ENCODE peak calls at places on chromosomes 11 and 22, in six cellular contexts. One of them, this sample, is unnamed.

GRCh38 chr11:112248216-112248615 is 12.4 kb downstream of the PLET1 start:
- DNase-seq in tibial nerve: no peak
- DNase-seq in colonic mucosa: no peak
- DNase-seq in DND-41: no peak
- DNase-seq in neural progenitor cell: no peak
- DNase-seq in dorsolateral prefrontal cortex: no peak
- DNase-seq in this sample: no peak

GRCh38 chr22:29882716-29883044 is 294 bp upstream of the MTMR3 start:
- DNase-seq in tibial nerve: no peak
- DNase-seq in neural progenitor cell: no peak
- DNase-seq in dorsolateral prefrontal cortex: no peak
- DNase-seq in colonic mucosa: no peak
- DNase-seq in DND-41: no peak
- DNase-seq in this sample: no peak

GRCh38 chr11:33773399-33774355 is 643 bp downstream of the FBXO3 start:
- DNase-seq in DND-41: peak
- DNase-seq in neural progenitor cell: peak
- DNase-seq in colonic mucosa: peak
- DNase-seq in tibial nerve: no peak
- DNase-seq in dorsolateral prefrontal cortex: peak
- DNase-seq in this sample: peak

GRCh38 chr11:118872403-118872821 is 11.3 kb upstream of the CXCR5 start:
- DNase-seq in DND-41: no peak
- DNase-seq in neural progenitor cell: no peak
- DNase-seq in colonic mucosa: no peak
- DNase-seq in dorsolateral prefrontal cortex: no peak
- DNase-seq in tibial nerve: no peak
- DNase-seq in this sample: no peak

GRCh38 chr11:133302056-133302455 is 230.2 kb downstream of the OPCML start:
- DNase-seq in tibial nerve: no peak
- DNase-seq in colonic mucosa: no peak
- DNase-seq in neural progenitor cell: no peak
- DNase-seq in DND-41: no peak
- DNase-seq in dorsolateral prefrontal cortex: no peak
- DNase-seq in this sample: peak

GRCh38 chr22:46090051-46090591 is 60.2 kb upstream of the PPARA start:
- DNase-seq in neural progenitor cell: no peak
- DNase-seq in dorsolateral prefrontal cortex: peak
- DNase-seq in colonic mucosa: no peak
- DNase-seq in tibial nerve: no peak
- DNase-seq in DND-41: no peak
- DNase-seq in this sample: no peak

GRCh38 chr11:11895672-11896071 is 53.9 kb downstream of the USP47 start:
- DNase-seq in DND-41: no peak
- DNase-seq in tibial nerve: no peak
- DNase-seq in dorsolateral prefrontal cortex: no peak
- DNase-seq in colonic mucosa: no peak
- DNase-seq in neural progenitor cell: no peak
- DNase-seq in this sample: no peak

GRCh38 chr22:29121124-29121523 is 48.3 kb downstream of the KREMEN1 start:
- DNase-seq in tibial nerve: no peak
- DNase-seq in dorsolateral prefrontal cortex: no peak
- DNase-seq in colonic mucosa: no peak
- DNase-seq in DND-41: no peak
- DNase-seq in neural progenitor cell: no peak
- DNase-seq in this sample: no peak

GRCh38 chr11:28169816-28170215 is 61.6 kb downstream of the METTL15 start:
- DNase-seq in colonic mucosa: no peak
- DNase-seq in dorsolateral prefrontal cortex: no peak
- DNase-seq in tibial nerve: no peak
- DNase-seq in DND-41: peak
- DNase-seq in neural progenitor cell: no peak
- DNase-seq in this sample: no peak

GRCh38 chr11:115119136-115119535 is 385.1 kb downstream of the CADM1 start:
- DNase-seq in colonic mucosa: no peak
- DNase-seq in tibial nerve: no peak
- DNase-seq in DND-41: no peak
- DNase-seq in neural progenitor cell: no peak
- DNase-seq in dorsolateral prefrontal cortex: no peak
- DNase-seq in this sample: no peak

GRCh38 chr11:130858215-130858614 is 58.1 kb downstream of the SNX19 start:
- DNase-seq in tibial nerve: no peak
- DNase-seq in neural progenitor cell: no peak
- DNase-seq in colonic mucosa: no peak
- DNase-seq in dorsolateral prefrontal cortex: no peak
- DNase-seq in DND-41: peak
- DNase-seq in this sample: no peak

GRCh38 chr11:80204021-80204420 is 763.2 kb upstream of the TENM4 start:
- DNase-seq in dorsolateral prefrontal cortex: no peak
- DNase-seq in DND-41: no peak
- DNase-seq in tibial nerve: no peak
- DNase-seq in colonic mucosa: no peak
- DNase-seq in neural progenitor cell: no peak
- DNase-seq in this sample: no peak
- H3K4me3 ChIP-seq in dorsolateral prefrontal cortex: no peak
- H3K4me3 ChIP-seq in DND-41: no peak
- H3K4me3 ChIP-seq in tibial nerve: no peak
- H3K4me3 ChIP-seq in colonic mucosa: no peak
- H3K4me3 ChIP-seq in neural progenitor cell: no peak
- H3K4me3 ChIP-seq in this sample: no peak

DNA sequence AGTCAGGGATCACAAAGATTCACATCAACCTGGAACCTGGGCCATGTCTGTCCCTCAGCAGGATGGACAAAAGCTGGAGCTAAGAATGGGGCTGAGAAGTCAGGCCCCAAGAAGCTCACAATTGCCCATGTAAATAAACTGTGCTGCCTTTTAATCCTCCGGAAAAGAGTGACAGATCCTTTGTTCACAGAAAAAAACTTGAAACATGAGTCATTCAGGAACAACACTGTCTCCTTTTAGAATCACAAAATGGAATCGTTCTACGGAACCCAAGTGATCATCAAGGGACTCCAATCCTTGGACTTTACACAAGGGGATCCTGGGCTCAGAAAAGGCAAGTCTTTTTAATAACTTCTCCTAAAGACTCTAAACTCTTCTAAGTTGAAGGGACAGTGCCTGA is 36.1 kb downstream of the RELT start:
- DNase-seq in colonic mucosa: no peak
- DNase-seq in DND-41: no peak
- DNase-seq in neural progenitor cell: no peak
- DNase-seq in tibial nerve: no peak
- DNase-seq in dorsolateral prefrontal cortex: no peak
- DNase-seq in this sample: no peak
- H3K27ac ChIP-seq in colonic mucosa: no peak
- H3K27ac ChIP-seq in DND-41: no peak
- H3K27ac ChIP-seq in neural progenitor cell: no peak
- H3K27ac ChIP-seq in tibial nerve: peak
- H3K27ac ChIP-seq in dorsolateral prefrontal cortex: peak
- H3K27ac ChIP-seq in this sample: no peak

GRCh38 chr11:124897681-124898680 is at the start of gene ROBO4:
- DNase-seq in dorsolateral prefrontal cortex: no peak
- DNase-seq in tibial nerve: peak
- DNase-seq in DND-41: no peak
- DNase-seq in neural progenitor cell: no peak
- DNase-seq in colonic mucosa: no peak
- DNase-seq in this sample: peak
- TF ChIP-seq CTCF in dorsolateral prefrontal cortex: no peak
- TF ChIP-seq CTCF in tibial nerve: no peak
- TF ChIP-seq CTCF in DND-41: no peak
- TF ChIP-seq CTCF in neural progenitor cell: no peak
- TF ChIP-seq CTCF in colonic mucosa: no peak
- TF ChIP-seq CTCF in this sample: peak

GRCh38 chr11:44894217-44894617 is 56.5 kb downstream of the TP53I11 start:
- DNase-seq in dorsolateral prefrontal cortex: peak
- DNase-seq in colonic mucosa: peak
- DNase-seq in neural progenitor cell: peak
- DNase-seq in tibial nerve: peak
- DNase-seq in DND-41: peak
- DNase-seq in this sample: peak
- H3K4me3 ChIP-seq in dorsolateral prefrontal cortex: peak
- H3K4me3 ChIP-seq in colonic mucosa: no peak
- H3K4me3 ChIP-seq in neural progenitor cell: no peak
- H3K4me3 ChIP-seq in tibial nerve: no peak
- H3K4me3 ChIP-seq in DND-41: no peak
- H3K4me3 ChIP-seq in this sample: no peak

This sample was measured in endodermal cell.